ENCODE peak calls at places on chromosomes 12 and 14, in ten cellular contexts. G, P, C, W, R, Z, K, M, J and T are unnamed samples.

GRCh38 chr12:19752712-19753111 is 313.4 kb downstream of the AEBP2 start:
- DNase-seq in G (no peak), P (no peak), C (no peak), W (no peak), R (no peak), Z (no peak), K (no peak), M (no peak), J (no peak), T (no peak)

GRCh38 chr14:100714205-100714781 is 12.4 kb upstream of the DLK1 start:
- DNase-seq in G (no peak), P (peak; percentile 39), C (no peak), W (no peak), R (no peak), Z (no peak), K (no peak), M (no peak), J (no peak), T (no peak)

GRCh38 chr14:91774138-91775096 is 42.5 kb upstream of the CATSPERB start:
- DNase-seq in G (no peak), P (peak; percentile 54), C (no peak), W (no peak), R (no peak), Z (no peak), K (no peak), M (no peak), J (no peak), T (no peak)

GRCh38 chr14:74126315-74126714 is 41.6 kb downstream of the LIN52 start:
- DNase-seq in G (no peak), P (no peak), C (no peak), W (no peak), R (no peak), Z (no peak), K (no peak), M (no peak), J (no peak), T (no peak)

GRCh38 chr14:101518611-101519048 is 42.7 kb upstream of the DIO3 start:
- DNase-seq in G (no peak), P (no peak), C (no peak), W (peak; percentile 59), R (no peak), Z (no peak), K (no peak), M (no peak), J (no peak), T (peak; percentile 93)

GRCh38 chr14:62431496-62431895 is 613.8 kb downstream of the KCNH5 start:
- DNase-seq in G (no peak), P (no peak), C (no peak), W (no peak), R (no peak), Z (no peak), K (no peak), M (no peak), J (no peak), T (no peak)

GRCh38 chr12:3381059-3382047 is 109.7 kb upstream of the PRMT8 start:
- DNase-seq in G (no peak), P (no peak), C (no peak), W (peak; percentile 54), R (no peak), Z (no peak), K (no peak), M (no peak), J (no peak), T (no peak)

GRCh38 chr12:28027328-28027727 is 54.8 kb upstream of the PTHLH start:
- DNase-seq in G (no peak), P (peak; percentile 28), C (no peak), W (no peak), R (no peak), Z (no peak), K (no peak), M (no peak), J (no peak), T (no peak)

GRCh38 chr12:124453419-124454351 is 113.7 kb downstream of the NCOR2 start:
- DNase-seq in G (peak; percentile 79), P (peak; percentile 90), C (no peak), W (no peak), R (peak; percentile 77), Z (no peak), K (peak; percentile 79), M (peak; percentile 34), J (peak; percentile 74), T (peak; percentile 97)

GRCh38 chr12:96719671-96720362 is 187.2 kb upstream of the NEDD1 start:
- DNase-seq in G (no peak), P (no peak), C (no peak), W (no peak), R (no peak), Z (no peak), K (no peak), M (no peak), J (peak; percentile 36), T (no peak)

GRCh38 chr14:22427771-22428228 is 161.2 kb downstream of the DAD1 start:
- DNase-seq in G (no peak), P (peak; percentile 29), C (no peak), W (no peak), R (no peak), Z (peak; percentile 31), K (no peak), M (peak; percentile 3), J (peak; percentile 24), T (no peak)

GRCh38 chr12:116087962-116088361 is 189.5 kb downstream of the MED13L start:
- DNase-seq in G (no peak), P (peak; percentile 41), C (no peak), W (no peak), R (no peak), Z (no peak), K (no peak), M (no peak), J (no peak), T (no peak)

GRCh38 chr12:5230861-5231260 is 187.2 kb downstream of the KCNA5 start:
- DNase-seq in G (no peak), P (no peak), C (no peak), W (no peak), R (no peak), Z (no peak), K (no peak), M (no peak), J (no peak), T (no peak)

GRCh38 chr12:116534341-116535121 is 24.6 kb upstream of the MAP1LC3B2 start:
- DNase-seq in G (no peak), P (no peak), C (no peak), W (no peak), R (no peak), Z (no peak), K (no peak), M (no peak), J (peak; percentile 19), T (no peak)

GRCh38 chr12:76272292-76272691 is 75.9 kb downstream of the BBS10 start:
- DNase-seq in G (no peak), P (no peak), C (no peak), W (no peak), R (no peak), Z (no peak), K (no peak), M (no peak), J (no peak), T (no peak)

GRCh38 chr14:92173668-92174067 is 51.9 kb downstream of the CPSF2 start:
- DNase-seq in G (no peak), P (no peak), C (no peak), W (no peak), R (no peak), Z (peak; percentile 12), K (no peak), M (no peak), J (peak; percentile 69), T (no peak)

GRCh38 chr12:117231750-117232149 is 41.5 kb upstream of the FBXO21 start:
- DNase-seq in G (peak; percentile 2), P (no peak), C (no peak), W (no peak), R (no peak), Z (no peak), K (no peak), M (no peak), J (no peak), T (no peak)

GRCh38 chr14:68961781-68962584 is 17.1 kb downstream of the ACTN1 start:
- DNase-seq in G (no peak), P (no peak), C (no peak), W (no peak), R (no peak), Z (no peak), K (no peak), M (no peak), J (peak; percentile 64), T (no peak)

GRCh38 chr14:57769863-57770523 is 95.9 kb downstream of the SLC35F4 start:
- DNase-seq in G (no peak), P (no peak), C (no peak), W (no peak), R (no peak), Z (no peak), K (no peak), M (no peak), J (no peak), T (no peak)

GRCh38 chr14:104438166-104438887 is 141.2 kb upstream of the C14orf180 start:
- DNase-seq in G (no peak), P (no peak), C (no peak), W (no peak), R (peak; percentile 25), Z (no peak), K (no peak), M (no peak), J (no peak), T (no peak)

GRCh38 chr14:55535521-55536207 is 44.3 kb upstream of the KTN1 start:
- DNase-seq in G (no peak), P (no peak), C (no peak), W (no peak), R (no peak), Z (no peak), K (no peak), M (no peak), J (no peak), T (no peak)

GRCh38 chr12:96099986-96100385 is 64.6 kb upstream of the LTA4H start:
- DNase-seq in G (no peak), P (peak; percentile 55), C (no peak), W (no peak), R (no peak), Z (no peak), K (no peak), M (no peak), J (no peak), T (no peak)

GRCh38 chr12:120978296-120979219 is at the start of gene HNF1A:
- DNase-seq in G (no peak), P (no peak), C (no peak), W (no peak), R (no peak), Z (no peak), K (no peak), M (no peak), J (no peak), T (no peak)

GRCh38 chr14:89198544-89199329 is 218.3 kb downstream of the FOXN3 start:
- DNase-seq in G (no peak), P (no peak), C (no peak), W (no peak), R (no peak), Z (no peak), K (no peak), M (no peak), J (no peak), T (no peak)

GRCh38 chr12:19412844-19413243 is 26.4 kb upstream of the AEBP2 start:
- DNase-seq in G (no peak), P (no peak), C (no peak), W (no peak), R (peak; percentile 8), Z (no peak), K (no peak), M (no peak), J (no peak), T (no peak)

GRCh38 chr14:35405304-35405996 is 901 bp upstream of the NFKBIA start:
- DNase-seq in G (no peak), P (no peak), C (no peak), W (peak; percentile 65), R (no peak), Z (no peak), K (no peak), M (no peak), J (no peak), T (peak; percentile 70)

GRCh38 chr14:99380402-99380801 is 100.3 kb downstream of the SETD3 start:
- DNase-seq in G (no peak), P (no peak), C (no peak), W (no peak), R (no peak), Z (no peak), K (no peak), M (no peak), J (no peak), T (no peak)

GRCh38 chr12:132151145-132151765 is 7.0 kb downstream of the NOC4L start:
- DNase-seq in G (no peak), P (no peak), C (no peak), W (peak; percentile 33), R (no peak), Z (no peak), K (no peak), M (no peak), J (no peak), T (no peak)